ENCODE peak calls at places on chromosomes 16 and 17, in seven cellular contexts. One of them, this sample, is unnamed. For H3K4me1, the result is how much of the 10 kb centered on the place peaks cover.

GRCh38 chr17:80663783-80664206 is 119.2 kb downstream of the RPTOR start:
- DNase-seq in PC-3: no peak
- DNase-seq in HepG2: no peak
- DNase-seq in GM23338: no peak
- DNase-seq in astrocyte: peak
- DNase-seq in DND-41: peak
- DNase-seq in neural progenitor cell: no peak
- DNase-seq in this sample: no peak

GRCh38 chr17:81537343-81537855 is 9.2 kb downstream of the FSCN2 start:
- DNase-seq in PC-3: peak
- DNase-seq in HepG2: no peak
- DNase-seq in GM23338: peak
- DNase-seq in astrocyte: no peak
- DNase-seq in DND-41: peak
- DNase-seq in neural progenitor cell: peak
- DNase-seq in this sample: no peak

GRCh38 chr16:4882633-4883285 is 35.5 kb downstream of the UBN1 start:
- DNase-seq in PC-3: peak
- DNase-seq in HepG2: no peak
- DNase-seq in GM23338: no peak
- DNase-seq in astrocyte: peak
- DNase-seq in DND-41: no peak
- DNase-seq in neural progenitor cell: no peak
- DNase-seq in this sample: peak

GRCh38 chr17:82935944-82936767 is 96.3 kb upstream of the ZNF750 start:
- DNase-seq in PC-3: no peak
- DNase-seq in HepG2: no peak
- DNase-seq in GM23338: no peak
- DNase-seq in astrocyte: no peak
- DNase-seq in DND-41: no peak
- DNase-seq in neural progenitor cell: peak
- DNase-seq in this sample: no peak

GRCh38 chr17:41326173-41327145 is 10.9 kb upstream of the KRTAP17-1 start:
- DNase-seq in PC-3: no peak
- DNase-seq in HepG2: no peak
- DNase-seq in GM23338: no peak
- DNase-seq in astrocyte: no peak
- DNase-seq in DND-41: no peak
- DNase-seq in neural progenitor cell: no peak
- DNase-seq in this sample: no peak

GRCh38 chr17:30969989-30970680 is 704 bp upstream of the RNF135 start:
- DNase-seq in PC-3: peak
- DNase-seq in HepG2: no peak
- DNase-seq in GM23338: peak
- DNase-seq in astrocyte: peak
- DNase-seq in DND-41: peak
- DNase-seq in neural progenitor cell: peak
- DNase-seq in this sample: peak

GRCh38 chr17:48561894-48562810 is 16.0 kb downstream of the HOXB4 start:
- DNase-seq in PC-3: peak
- DNase-seq in HepG2: no peak
- DNase-seq in GM23338: no peak
- DNase-seq in astrocyte: no peak
- DNase-seq in DND-41: no peak
- DNase-seq in neural progenitor cell: no peak
- DNase-seq in this sample: no peak

GRCh38 chr17:885971-886571 is 93.5 kb downstream of the NXN start:
- DNase-seq in PC-3: no peak
- DNase-seq in HepG2: no peak
- DNase-seq in GM23338: no peak
- DNase-seq in astrocyte: no peak
- DNase-seq in DND-41: no peak
- DNase-seq in neural progenitor cell: no peak
- DNase-seq in this sample: no peak

GRCh38 chr16:84532299-84532724 is 27.9 kb upstream of the MEAK7 start:
- DNase-seq in PC-3: no peak
- DNase-seq in HepG2: peak
- DNase-seq in GM23338: peak
- DNase-seq in astrocyte: peak
- DNase-seq in DND-41: no peak
- DNase-seq in neural progenitor cell: peak
- DNase-seq in this sample: peak

GRCh38 chr16:24409045-24409444 is 130.3 kb upstream of the RBBP6 start:
- DNase-seq in PC-3: peak
- DNase-seq in HepG2: no peak
- DNase-seq in GM23338: peak
- DNase-seq in astrocyte: no peak
- DNase-seq in DND-41: no peak
- DNase-seq in neural progenitor cell: peak
- DNase-seq in this sample: no peak

GRCh38 chr17:22512057-22512456 is 819.7 kb downstream of the KCNJ18 start:
- DNase-seq in PC-3: no peak
- DNase-seq in HepG2: no peak
- DNase-seq in GM23338: no peak
- DNase-seq in astrocyte: no peak
- DNase-seq in DND-41: no peak
- DNase-seq in neural progenitor cell: no peak
- DNase-seq in this sample: no peak

GRCh38 chr16:17578921-17579876 is 108.4 kb upstream of the XYLT1 start:
- DNase-seq in PC-3: peak
- DNase-seq in HepG2: peak
- DNase-seq in GM23338: peak
- DNase-seq in astrocyte: peak
- DNase-seq in DND-41: peak
- DNase-seq in neural progenitor cell: peak
- DNase-seq in this sample: peak

GRCh38 chr17:49327835-49328784 is 33.9 kb downstream of the ZNF652 start:
- DNase-seq in PC-3: peak
- DNase-seq in HepG2: no peak
- DNase-seq in GM23338: no peak
- DNase-seq in astrocyte: peak
- DNase-seq in DND-41: no peak
- DNase-seq in neural progenitor cell: no peak
- DNase-seq in this sample: peak

GRCh38 chr17:50556803-50557202 is 3.7 kb upstream of the CACNA1G start:
- DNase-seq in PC-3: no peak
- DNase-seq in HepG2: no peak
- DNase-seq in GM23338: no peak
- DNase-seq in astrocyte: no peak
- DNase-seq in DND-41: no peak
- DNase-seq in neural progenitor cell: no peak
- DNase-seq in this sample: no peak

GRCh38 chr17:39800540-39800939 is 62.8 kb downstream of the GRB7 start:
- DNase-seq in PC-3: no peak
- DNase-seq in HepG2: no peak
- DNase-seq in GM23338: peak
- DNase-seq in astrocyte: no peak
- DNase-seq in DND-41: peak
- DNase-seq in neural progenitor cell: no peak
- DNase-seq in this sample: peak

GRCh38 chr16:50697881-50698767 is 4.7 kb downstream of the NOD2 start:
- DNase-seq in PC-3: no peak
- DNase-seq in HepG2: no peak
- DNase-seq in GM23338: no peak
- DNase-seq in astrocyte: peak
- DNase-seq in DND-41: no peak
- DNase-seq in neural progenitor cell: no peak
- DNase-seq in this sample: peak

GRCh38 chr17:46737331-46737730 is 81.2 kb downstream of the WNT3 start:
- DNase-seq in PC-3: no peak
- DNase-seq in HepG2: no peak
- DNase-seq in GM23338: no peak
- DNase-seq in astrocyte: no peak
- DNase-seq in DND-41: no peak
- DNase-seq in neural progenitor cell: no peak
- DNase-seq in this sample: no peak

GRCh38 chr16:46830417-46830901 is 521 bp downstream of the C16orf87 start:
- DNase-seq in PC-3: peak
- DNase-seq in HepG2: no peak
- DNase-seq in GM23338: peak
- DNase-seq in astrocyte: no peak
- DNase-seq in DND-41: peak
- DNase-seq in neural progenitor cell: peak
- DNase-seq in this sample: no peak

GRCh38 chr17:40516581-40517285 is 15.3 kb upstream of the TNS4 start:
- DNase-seq in PC-3: peak
- DNase-seq in HepG2: peak
- DNase-seq in GM23338: no peak
- DNase-seq in astrocyte: peak
- DNase-seq in DND-41: peak
- DNase-seq in neural progenitor cell: no peak
- DNase-seq in this sample: peak

GRCh38 chr16:85579883-85580607 is 33.1 kb upstream of the GSE1 start:
- DNase-seq in PC-3: no peak
- DNase-seq in HepG2: no peak
- DNase-seq in GM23338: no peak
- DNase-seq in astrocyte: no peak
- DNase-seq in DND-41: no peak
- DNase-seq in neural progenitor cell: no peak
- DNase-seq in this sample: no peak
- H3K4me1 ChIP-seq in PC-3: under half
- H3K4me1 ChIP-seq in HepG2: under half
- H3K4me1 ChIP-seq in GM23338: half or more
- H3K4me1 ChIP-seq in astrocyte: under half
- H3K4me1 ChIP-seq in DND-41: under half
- H3K4me1 ChIP-seq in neural progenitor cell: half or more
- H3K4me1 ChIP-seq in this sample: under half

GRCh38 chr17:7043544-7044268 is at the start of gene SLC16A11:
- DNase-seq in PC-3: no peak
- DNase-seq in HepG2: no peak
- DNase-seq in GM23338: peak
- DNase-seq in astrocyte: no peak
- DNase-seq in DND-41: no peak
- DNase-seq in neural progenitor cell: peak
- DNase-seq in this sample: no peak
- TF ChIP-seq EZH2 in PC-3: no peak
- TF ChIP-seq EZH2 in HepG2: no peak
- TF ChIP-seq EZH2 in GM23338: no peak
- TF ChIP-seq EZH2 in astrocyte: peak
- TF ChIP-seq EZH2 in DND-41: no peak
- TF ChIP-seq EZH2 in neural progenitor cell: peak
- TF ChIP-seq EZH2 in this sample: no peak

GRCh38 chr17:62109378-62109902 is 44.4 kb upstream of the MED13 start:
- DNase-seq in PC-3: peak
- DNase-seq in HepG2: peak
- DNase-seq in GM23338: peak
- DNase-seq in astrocyte: peak
- DNase-seq in DND-41: peak
- DNase-seq in neural progenitor cell: peak
- DNase-seq in this sample: peak

GRCh38 chr17:62109924-62110323 is 44.8 kb upstream of the MED13 start:
- DNase-seq in PC-3: peak
- DNase-seq in HepG2: no peak
- DNase-seq in GM23338: no peak
- DNase-seq in astrocyte: no peak
- DNase-seq in DND-41: no peak
- DNase-seq in neural progenitor cell: no peak
- DNase-seq in this sample: peak

GRCh38 chr17:62105361-62105760 is 40.3 kb upstream of the MED13 start:
- DNase-seq in PC-3: no peak
- DNase-seq in HepG2: no peak
- DNase-seq in GM23338: no peak
- DNase-seq in astrocyte: no peak
- DNase-seq in DND-41: no peak
- DNase-seq in neural progenitor cell: no peak
- DNase-seq in this sample: no peak

GRCh38 chr17:62101519-62101918 is 36.4 kb upstream of the MED13 start:
- DNase-seq in PC-3: no peak
- DNase-seq in HepG2: peak
- DNase-seq in GM23338: no peak
- DNase-seq in astrocyte: no peak
- DNase-seq in DND-41: no peak
- DNase-seq in neural progenitor cell: no peak
- DNase-seq in this sample: no peak

GRCh38 chr17:62105861-62106260 is 40.8 kb upstream of the MED13 start:
- DNase-seq in PC-3: no peak
- DNase-seq in HepG2: no peak
- DNase-seq in GM23338: no peak
- DNase-seq in astrocyte: no peak
- DNase-seq in DND-41: no peak
- DNase-seq in neural progenitor cell: no peak
- DNase-seq in this sample: no peak
- H3K27ac ChIP-seq in PC-3: no peak
- H3K27ac ChIP-seq in HepG2: no peak
- H3K27ac ChIP-seq in GM23338: no peak
- H3K27ac ChIP-seq in astrocyte: no peak
- H3K27ac ChIP-seq in DND-41: no peak
- H3K27ac ChIP-seq in neural progenitor cell: no peak
- H3K27ac ChIP-seq in this sample: no peak

DNA sequence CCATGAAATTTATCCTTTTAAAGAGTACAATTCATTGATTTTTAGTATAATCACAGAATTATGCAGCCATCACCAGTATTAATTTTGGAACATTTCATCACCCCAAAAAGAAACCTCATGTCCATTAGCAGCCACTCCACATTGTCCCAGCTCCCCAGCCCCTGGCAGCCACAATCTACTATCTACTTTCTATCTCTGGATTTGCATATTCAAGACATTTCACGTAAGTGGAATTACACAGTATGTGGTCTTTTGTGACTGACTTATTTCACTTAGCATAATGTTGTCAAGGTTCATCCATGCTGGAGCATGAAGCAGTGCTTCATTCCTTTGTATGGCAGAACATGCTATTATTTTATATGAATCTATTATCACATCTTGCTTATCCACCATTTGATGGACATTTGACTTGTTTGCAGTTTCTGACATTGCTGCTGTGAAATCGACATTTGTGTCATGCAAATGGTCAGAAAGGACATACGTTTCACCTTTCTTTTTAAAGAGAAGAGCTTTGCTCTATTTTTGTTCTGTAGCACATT is 10.7 kb downstream of the METTL9 start:
- DNase-seq in PC-3: no peak
- DNase-seq in HepG2: no peak
- DNase-seq in GM23338: peak
- DNase-seq in astrocyte: no peak
- DNase-seq in DND-41: no peak
- DNase-seq in neural progenitor cell: no peak
- DNase-seq in this sample: no peak
- H3K4me1 ChIP-seq in PC-3: under half
- H3K4me1 ChIP-seq in HepG2: under half
- H3K4me1 ChIP-seq in GM23338: half or more
- H3K4me1 ChIP-seq in astrocyte: under half
- H3K4me1 ChIP-seq in DND-41: under half
- H3K4me1 ChIP-seq in neural progenitor cell: under half
- H3K4me1 ChIP-seq in this sample: under half